ENCODE peak calls at places on chromosomes 2 and 18, in five cellular contexts. W is islet precursor cell; D is GM12891; G is colonic mucosa; R is stimulated activated effector memory CD8-positive, alpha-beta T cell treated with anti-CD3 and anti-CD28 coated beads, Interleukin-12 subunit alpha, Interleukin-12 subunit beta, amount 100 ng/mL, for 72 hours. Y is an unnamed sample.

GRCh38 chr2:207395535-207396251 is 134.1 kb upstream of the CREB1 start:
- DNase-seq in W (no peak), D (no peak), G (no peak), R (no peak), Y (no peak)

GRCh38 chr18:74598350-74599001 is 806 bp downstream of the ZNF407 start:
- DNase-seq in W (peak), D (peak), G (peak), R (peak), Y (peak)

GRCh38 chr2:202339052-202339870 is 36.9 kb upstream of the BMPR2 start:
- DNase-seq in W (no peak), D (no peak), G (peak), R (no peak), Y (no peak)

GRCh38 chr2:208595386-208596275 is 189.0 kb downstream of the PTH2R start:
- DNase-seq in W (peak), D (no peak), G (peak), R (no peak), Y (no peak)

GRCh38 chr2:132974477-132975050 is 304.6 kb upstream of the LYPD1 start:
- DNase-seq in W (no peak), D (no peak), G (no peak), R (no peak), Y (no peak)

GRCh38 chr2:233331536-233331935 is 22.8 kb upstream of the DGKD start:
- DNase-seq in W (no peak), D (peak), G (peak), R (peak), Y (peak)

GRCh38 chr2:71072492-71072891 is 4.0 kb downstream of the NAGK start:
- DNase-seq in W (peak), D (no peak), G (no peak), R (no peak), Y (no peak)

GRCh38 chr2:19989681-19990415 is at the start of gene WDR35:
- DNase-seq in W (peak), D (peak), G (peak), R (peak), Y (peak)

GRCh38 chr18:35938562-35938961 is 33.9 kb upstream of the RMP24 start:
- DNase-seq in W (no peak), D (no peak), G (no peak), R (no peak), Y (no peak)

GRCh38 chr2:65922794-65923193 is 490.4 kb upstream of the SPRED2 start:
- DNase-seq in W (no peak), D (no peak), G (peak), R (no peak), Y (no peak)

GRCh38 chr18:76426738-76427305 is 68.2 kb downstream of the ZNF516 start:
- DNase-seq in W (peak), D (no peak), G (no peak), R (no peak), Y (no peak)

GRCh38 chr2:99691931-99692330 is 202.1 kb upstream of the REV1 start:
- DNase-seq in W (no peak), D (no peak), G (peak), R (no peak), Y (no peak)

GRCh38 chr18:51911582-51911981 is 428.4 kb upstream of the DCC start:
- DNase-seq in W (no peak), D (no peak), G (no peak), R (no peak), Y (no peak)

GRCh38 chr2:215930505-215931233 is 82.7 kb downstream of the MREG start:
- DNase-seq in W (no peak), D (no peak), G (no peak), R (no peak), Y (no peak)

GRCh38 chr2:62215306-62216064 is 19.6 kb downstream of the B3GNT2 start:
- DNase-seq in W (peak), D (no peak), G (peak), R (no peak), Y (no peak)

GRCh38 chr2:210086292-210086691 is 83.9 kb downstream of the RPE start:
- DNase-seq in W (no peak), D (no peak), G (no peak), R (no peak), Y (no peak)

GRCh38 chr2:176934869-176935415 is 277.7 kb upstream of the HNRNPA3 start:
- DNase-seq in W (no peak), D (no peak), G (no peak), R (no peak), Y (no peak)

GRCh38 chr2:210169871-210170441 is 1.3 kb downstream of the KANSL1L start:
- DNase-seq in W (no peak), D (no peak), G (no peak), R (no peak), Y (peak)

GRCh38 chr2:187453078-187453641 is 5.1 kb upstream of the CALCRL start:
- DNase-seq in W (no peak), D (no peak), G (no peak), R (no peak), Y (peak)

GRCh38 chr2:6337123-6337830 is 528.4 kb downstream of the CMPK2 start:
- DNase-seq in W (no peak), D (no peak), G (no peak), R (no peak), Y (peak)

GRCh38 chr18:23458830-23459529 is 5.9 kb downstream of the RIOK3 start:
- DNase-seq in W (no peak), D (no peak), G (no peak), R (no peak), Y (no peak)

GRCh38 chr2:99880148-99880983 is 262.0 kb downstream of the AFF3 start:
- DNase-seq in W (peak), D (no peak), G (no peak), R (no peak), Y (no peak)

GRCh38 chr2:38146302-38146916 is 70.5 kb upstream of the CYP1B1 start:
- DNase-seq in W (peak), D (no peak), G (no peak), R (no peak), Y (peak)

GRCh38 chr2:19861771-19862170 is 40.0 kb downstream of the TTC32 start:
- DNase-seq in W (no peak), D (no peak), G (no peak), R (no peak), Y (no peak)

GRCh38 chr2:88807237-88807962 is 115.9 kb downstream of the RPIA start:
- DNase-seq in W (no peak), D (no peak), G (no peak), R (no peak), Y (no peak)

GRCh38 chr2:9805435-9806297 is 37.6 kb upstream of the TAF1B start:
- DNase-seq in W (no peak), D (no peak), G (no peak), R (no peak), Y (no peak)

GRCh38 chr2:85732467-85733120 is 21.2 kb upstream of the ATOH8 start:
- DNase-seq in W (no peak), D (no peak), G (no peak), R (no peak), Y (no peak)

GRCh38 chr2:201971516-201972228 is 62.0 kb upstream of the FZD7 start:
- DNase-seq in W (no peak), D (no peak), G (no peak), R (no peak), Y (no peak)

GRCh38 chr2:23788100-23788499 is 138.8 kb downstream of the ATAD2B start:
- DNase-seq in W (no peak), D (peak), G (no peak), R (no peak), Y (peak)

GRCh38 chr2:181239400-181239799 is 217.8 kb upstream of the ITGA4 start:
- DNase-seq in W (no peak), D (no peak), G (no peak), R (no peak), Y (peak)

GRCh38 chr2:109510136-109511028 is 103.4 kb downstream of the SEPTIN10 start:
- DNase-seq in W (peak), D (peak), G (peak), R (peak), Y (peak)

GRCh38 chr18:70085641-70086040 is 119.8 kb downstream of the RTTN start:
- DNase-seq in W (no peak), D (no peak), G (no peak), R (no peak), Y (no peak)

GRCh38 chr2:15480552-15480951 is 80.6 kb downstream of the NBAS start:
- DNase-seq in W (no peak), D (no peak), G (no peak), R (no peak), Y (no peak)

GRCh38 chr2:125746321-125746983 is 909.5 kb upstream of the GYPC start:
- DNase-seq in W (peak), D (no peak), G (no peak), R (no peak), Y (peak)

GRCh38 chr2:122341007-122341406 is 585.6 kb downstream of the TSN start:
- DNase-seq in W (no peak), D (no peak), G (no peak), R (no peak), Y (no peak)

GRCh38 chr18:78904179-78904531 is 75.5 kb upstream of the SALL3 start:
- DNase-seq in W (peak), D (no peak), G (no peak), R (no peak), Y (no peak)

GRCh38 chr18:683531-683930 is 26.1 kb downstream of the TYMS start:
- DNase-seq in W (no peak), D (no peak), G (no peak), R (no peak), Y (no peak)

GRCh38 chr2:66929632-66930385 is 467.3 kb upstream of the ETAA1 start:
- DNase-seq in W (no peak), D (no peak), G (peak), R (no peak), Y (no peak)

Y was measured in GM12865.